ENCODE peak calls at places on chromosome 14, in nine cellular contexts. Y is M059J; I is HepG2; F is NCI-H1105; M is activated T-helper 1 cell treated with Interleukin-2 at 50 U/mL for 16 hours; P is stimulated activated CD4-positive, alpha-beta T cell treated with anti-CD3 and anti-CD28 coated beads, Interleukin-1b, Interleukin-23, amount 100 ng/mL, for 1 hour; B is IMR-90; U is stimulated activated CD8-positive, alpha-beta memory T cell treated with anti-CD3 and anti-CD28 coated beads, Interleukin-2, amount 100 ng/mL, for 1 hour; G is iPS-NIHi11. S is an unnamed sample.

GRCh38 chr14:33848706-33849454 is 102.0 kb downstream of the EGLN3 start:
- DNase-seq in I (peak), U (no peak), P (no peak), B (peak), F (peak), G (peak), M (no peak), Y (peak), S (no peak)

GRCh38 chr14:61609143-61609851 is 86.0 kb upstream of the HIF1A start:
- DNase-seq in M (no peak), F (peak), P (no peak), I (peak), B (peak), U (no peak), G (peak), Y (peak), S (no peak)

GRCh38 chr14:93160353-93160801 is 24.3 kb downstream of the MOAP1 start:
- DNase-seq in P (no peak), F (no peak), B (no peak), M (no peak), Y (peak), G (peak), U (no peak), I (no peak), S (no peak)

GRCh38 chr14:29236401-29236800 is 469.8 kb downstream of the FOXG1 start:
- DNase-seq in I (no peak), U (no peak), F (no peak), B (no peak), G (no peak), P (no peak), M (no peak), Y (peak), S (no peak)

GRCh38 chr14:69674546-69675245 is 63.3 kb downstream of the SUSD6 start:
- DNase-seq in G (no peak), Y (no peak), I (no peak), M (no peak), F (no peak), P (no peak), B (no peak), U (no peak), S (no peak)

GRCh38 chr14:77241955-77242354 is 29.1 kb downstream of the NGB start:
- DNase-seq in G (peak), F (no peak), P (no peak), Y (no peak), B (no peak), I (no peak), M (no peak), U (no peak), S (no peak)

GRCh38 chr14:60161176-60162107 is 3.8 kb downstream of the DHRS7 start:
- DNase-seq in Y (no peak), P (no peak), U (no peak), B (peak), I (peak), F (peak), G (no peak), M (no peak), S (no peak)

GRCh38 chr14:95250936-95251335 is 68.8 kb downstream of the CLMN start:
- DNase-seq in Y (no peak), M (no peak), B (no peak), I (no peak), U (no peak), F (no peak), P (no peak), G (no peak), S (no peak)

GRCh38 chr14:64993263-64993662 is 6.6 kb downstream of the FNTB start:
- DNase-seq in Y (no peak), I (no peak), G (no peak), M (no peak), P (no peak), U (no peak), B (no peak), F (no peak), S (no peak)

GRCh38 chr14:65255583-65256443 is 153.5 kb upstream of the MAX start:
- DNase-seq in F (peak), Y (peak), I (peak), P (no peak), M (no peak), G (peak), B (no peak), U (no peak), S (no peak)

GRCh38 chr14:22303589-22304195 is 285.3 kb downstream of the DAD1 start:
- DNase-seq in G (peak), Y (no peak), U (no peak), B (peak), F (no peak), M (no peak), I (no peak), P (no peak), S (no peak)

GRCh38 chr14:91300283-91300841 is 55.9 kb upstream of the GPR68 start:
- DNase-seq in P (no peak), I (no peak), Y (peak), U (no peak), G (no peak), M (no peak), B (peak), F (no peak), S (no peak)

GRCh38 chr14:75467763-75468162 is 39.9 kb downstream of the JDP2 start:
- DNase-seq in B (no peak), Y (no peak), U (no peak), P (no peak), M (no peak), F (no peak), I (no peak), G (no peak), S (no peak)

GRCh38 chr14:99564256-99564902 is 39.6 kb downstream of the CCDC85C start:
- DNase-seq in M (no peak), P (no peak), Y (peak), U (no peak), G (no peak), I (peak), F (peak), B (peak), S (no peak)

GRCh38 chr14:26636571-26636970 is 38.7 kb upstream of the NOVA1 start:
- DNase-seq in U (no peak), G (no peak), F (no peak), P (no peak), I (no peak), M (no peak), Y (no peak), B (no peak), S (no peak)

S was measured in GM12891.